ENCODE peak calls at places on chromosome 7, in seven cellular contexts. S is GM23248; M is CD4-positive, alpha-beta memory T cell; A is mucosa of descending colon; G is lower lobe of right lung; O is CD8-positive, alpha-beta memory T cell; Z is A549. R is an unnamed sample.
A peak's percentile ranks its signal among the peaks of the same experiment; 100 is the strongest.

GRCh38 chr7:79749851-79750250 is 296.4 kb upstream of the MAGI2 start:
- DNase-seq in G (no peak), A (no peak), O (no peak), Z (no peak), S (no peak), M (no peak), R (no peak)

GRCh38 chr7:149598721-149599308 is 101.2 kb upstream of the ZNF746 start:
- DNase-seq in G (no peak), Z (peak; percentile 35), S (peak; percentile 64), M (no peak), O (no peak), A (peak; percentile 20), R (no peak)

GRCh38 chr7:918118-918425 is 36.4 kb downstream of the ADAP1 start:
- DNase-seq in O (no peak), S (no peak), G (peak; percentile 23), M (no peak), A (no peak), Z (no peak), R (no peak)

GRCh38 chr7:86908948-86909347 is 150.5 kb downstream of the ELAPOR2 start:
- DNase-seq in A (no peak), G (no peak), Z (no peak), O (no peak), M (no peak), S (peak; percentile 28), R (no peak)

GRCh38 chr7:98681951-98682350 is 64.9 kb downstream of the NPTX2 start:
- DNase-seq in A (no peak), M (no peak), O (no peak), Z (no peak), G (no peak), S (no peak), R (no peak)

GRCh38 chr7:111029574-111030357 is 61.2 kb upstream of the LRRN3 start:
- DNase-seq in G (no peak), O (peak; percentile 36), A (peak; percentile 50), S (peak; percentile 55), Z (no peak), M (no peak), R (no peak)

GRCh38 chr7:103967401-103967800 is 22.1 kb downstream of the RELN start:
- DNase-seq in M (no peak), Z (no peak), G (no peak), S (no peak), O (no peak), A (no peak), R (no peak)

GRCh38 chr7:135645296-135645904 is 16.9 kb upstream of the STMP1 start:
- DNase-seq in G (no peak), A (peak; percentile 48), O (peak; percentile 33), M (peak; percentile 44), S (peak; percentile 83), Z (peak; percentile 32), R (no peak)

GRCh38 chr7:5526190-5527037 is 102.8 kb upstream of the TNRC18 start:
- DNase-seq in G (no peak), S (peak; percentile 36), A (peak; percentile 52), M (peak; percentile 30), O (peak; percentile 37), Z (no peak), R (no peak)

GRCh38 chr7:98133621-98134266 is 27.1 kb downstream of the LMTK2 start:
- DNase-seq in S (peak; percentile 49), M (no peak), Z (no peak), A (no peak), G (no peak), O (no peak), R (no peak)

GRCh38 chr7:11458736-11459483 is 373.1 kb downstream of the THSD7A start:
- DNase-seq in Z (peak; percentile 5), O (no peak), A (no peak), M (no peak), S (peak; percentile 90), G (no peak), R (no peak)

GRCh38 chr7:137986252-137987010 is 15.5 kb downstream of the CREB3L2 start:
- DNase-seq in O (no peak), Z (no peak), G (no peak), A (no peak), S (peak; percentile 91), M (no peak), R (no peak)

GRCh38 chr7:64747802-64748201 is 46.4 kb upstream of the ZNF138 start:
- DNase-seq in S (no peak), A (no peak), M (no peak), O (no peak), Z (no peak), G (no peak), R (no peak)
- H3K9me3 ChIP-seq in S (no peaks in the 10 kb centered on the region), A (peaks cover 26% of the 10 kb centered on the region), M (no peaks in the 10 kb centered on the region), O (no peaks in the 10 kb centered on the region), Z (peaks cover 7% of the 10 kb centered on the region), G (peaks cover 13% of the 10 kb centered on the region), R (no peaks in the 10 kb centered on the region)

GRCh38 chr7:2724453-2725177 is 36.6 kb downstream of the AMZ1 start:
- DNase-seq in M (no peak), G (no peak), A (no peak), S (no peak), Z (no peak), O (peak; percentile 51), R (no peak)

GRCh38 chr7:2725178-2726105 is 37.4 kb downstream of the AMZ1 start:
- DNase-seq in O (no peak), G (peak; percentile 41), M (no peak), A (no peak), S (no peak), Z (no peak), R (no peak)

GRCh38 chr7:2721842-2722241 is 33.8 kb downstream of the AMZ1 start:
- DNase-seq in Z (no peak), S (no peak), A (no peak), M (no peak), O (no peak), G (peak; percentile 35), R (no peak)

GRCh38 chr7:2722591-2722990 is 34.6 kb downstream of the AMZ1 start:
- DNase-seq in A (no peak), G (peak; percentile 19), Z (no peak), M (no peak), S (no peak), O (no peak), R (no peak)

GRCh38 chr7:2723138-2723850 is 35.3 kb downstream of the AMZ1 start:
- DNase-seq in O (no peak), S (no peak), Z (no peak), M (no peak), A (no peak), G (peak; percentile 30), R (no peak)
- H3K9me3 ChIP-seq in O (no peaks in the 10 kb centered on the region), S (no peaks in the 10 kb centered on the region), Z (no peaks in the 10 kb centered on the region), M (no peaks in the 10 kb centered on the region), A (no peaks in the 10 kb centered on the region), G (no peaks in the 10 kb centered on the region), R (no peaks in the 10 kb centered on the region)

GRCh38 chr7:155665079-155665956 is 20.9 kb downstream of the RBM33 start:
- DNase-seq in O (no peak), S (no peak), A (no peak), Z (no peak), M (no peak), G (no peak), R (no peak)
- H3K9me3 ChIP-seq in O (no peaks in the 10 kb centered on the region), S (no peaks in the 10 kb centered on the region), A (no peaks in the 10 kb centered on the region), Z (no peaks in the 10 kb centered on the region), M (no peaks in the 10 kb centered on the region), G (no peaks in the 10 kb centered on the region), R (no peaks in the 10 kb centered on the region)

GRCh38 chr7:40542982-40543741 is 408.4 kb downstream of the SUGCT start:
- DNase-seq in O (no peak), S (peak; percentile 40), G (no peak), A (no peak), M (no peak), Z (no peak), R (no peak)
- H3K9me3 ChIP-seq in O (no peaks in the 10 kb centered on the region), S (no peaks in the 10 kb centered on the region), G (no peaks in the 10 kb centered on the region), A (no peaks in the 10 kb centered on the region), M (peaks cover 4% of the 10 kb centered on the region), Z (no peaks in the 10 kb centered on the region), R (no peaks in the 10 kb centered on the region)

GRCh38 chr7:145293793-145294153 is 457.9 kb upstream of the TPK1 start:
- DNase-seq in A (no peak), S (no peak), M (no peak), G (no peak), O (no peak), Z (no peak), R (no peak)

GRCh38 chr7:145293120-145293792 is 457.4 kb upstream of the TPK1 start:
- DNase-seq in G (no peak), A (no peak), Z (no peak), M (no peak), S (no peak), O (no peak), R (no peak)

DNA sequence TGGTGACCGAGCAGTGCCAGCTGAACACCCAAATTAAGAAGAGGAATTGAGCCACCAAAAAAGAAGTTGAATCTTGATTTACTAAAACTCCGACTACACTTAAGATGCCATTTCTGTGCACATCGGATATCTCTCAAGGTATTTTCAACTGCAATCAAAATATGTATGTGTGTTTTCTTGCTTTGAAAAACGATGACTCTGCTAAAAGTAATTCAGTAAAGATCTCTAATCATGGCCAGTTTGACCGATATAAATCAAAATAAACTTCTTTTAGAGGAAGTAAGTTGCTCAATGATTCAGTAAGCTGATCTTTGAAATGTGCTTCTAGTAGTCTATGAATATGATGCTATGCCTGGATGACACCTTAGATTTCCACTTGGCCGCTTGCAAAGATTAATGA is 453.5 kb upstream of the TPK1 start:
- DNase-seq in A (no peak), S (no peak), M (no peak), Z (no peak), O (no peak), G (no peak), R (no peak)
- H3K9me3 ChIP-seq in A (peaks cover 30% of the 10 kb centered on the region), S (no peaks in the 10 kb centered on the region), M (no peaks in the 10 kb centered on the region), Z (peaks cover 3% of the 10 kb centered on the region), O (no peaks in the 10 kb centered on the region), G (no peaks in the 10 kb centered on the region), R (no peaks in the 10 kb centered on the region)

GRCh38 chr7:34696415-34696814 is 38.4 kb downstream of the NPSR1 start:
- DNase-seq in S (no peak), G (no peak), M (no peak), A (no peak), O (no peak), Z (no peak), R (no peak)
- H3K9me3 ChIP-seq in S (no peaks in the 10 kb centered on the region), G (peaks cover 32% of the 10 kb centered on the region), M (no peaks in the 10 kb centered on the region), A (peaks cover 6% of the 10 kb centered on the region), O (no peaks in the 10 kb centered on the region), Z (peaks cover 21% of the 10 kb centered on the region), R (no peaks in the 10 kb centered on the region)

GRCh38 chr7:156702399-156702798 is 61.8 kb downstream of the RNF32 start:
- DNase-seq in A (no peak), G (no peak), Z (no peak), O (no peak), S (no peak), M (no peak), R (no peak)

GRCh38 chr7:156703209-156703608 is 62.6 kb downstream of the RNF32 start:
- DNase-seq in A (no peak), Z (no peak), G (no peak), O (no peak), S (no peak), M (no peak), R (no peak)

DNA sequence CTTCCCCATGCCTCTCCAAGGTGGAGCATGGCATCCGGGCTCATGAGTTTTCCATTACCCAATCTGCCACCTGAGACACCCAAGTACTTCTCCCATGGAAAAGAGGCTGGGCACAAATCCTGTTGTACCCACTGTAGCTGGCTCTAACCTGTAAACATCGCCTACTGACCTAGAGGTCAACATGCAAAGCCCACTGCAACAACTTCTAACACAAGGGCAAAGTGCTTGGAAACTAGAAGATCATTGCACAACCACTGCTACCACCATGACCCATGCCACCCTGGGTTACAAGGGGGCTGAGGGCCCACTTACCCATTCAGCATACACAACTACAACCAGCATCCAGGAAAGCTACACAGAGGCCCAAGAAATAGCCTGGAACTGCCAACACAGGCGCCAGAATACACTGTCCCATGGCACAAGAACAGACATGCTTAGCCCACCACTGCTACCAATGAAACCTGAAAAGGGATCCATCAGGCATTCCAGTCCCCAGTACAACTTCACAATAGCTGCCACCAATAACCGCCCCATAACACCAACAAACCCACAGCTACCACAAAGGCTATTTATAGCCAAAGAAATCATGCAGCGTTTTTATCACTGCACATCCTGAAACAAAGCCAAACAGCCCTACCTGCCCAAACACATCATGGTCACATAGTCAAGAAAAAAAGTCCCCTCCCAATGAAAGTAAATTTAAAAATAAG is 63.4 kb downstream of the RNF32 start:
- DNase-seq in G (no peak), A (no peak), M (no peak), Z (no peak), S (no peak), O (no peak), R (no peak)
- H3K9me3 ChIP-seq in G (peaks cover 16% of the 10 kb centered on the region), A (peaks cover 2% of the 10 kb centered on the region), M (peaks cover 3% of the 10 kb centered on the region), Z (no peaks in the 10 kb centered on the region), S (no peaks in the 10 kb centered on the region), O (no peaks in the 10 kb centered on the region), R (peaks cover 2% of the 10 kb centered on the region)

R was measured in T-helper 17 cell.